ENCODE peak calls at places on chromosomes 16 and 17, in four cellular contexts. X, P, A and Z are unnamed samples.

GRCh38 chr16:62548095-62548494 is 511.9 kb upstream of the CDH8 start:
- DNase-seq in X (no peak), P (no peak), A (no peak), Z (peak)

GRCh38 chr16:31352344-31353115 is 2.4 kb upstream of the ITGAX start:
- DNase-seq in X (no peak), P (no peak), A (no peak), Z (no peak)

GRCh38 chr16:22216191-22216831 is 10.2 kb downstream of the EEF2K start:
- DNase-seq in X (peak), P (peak), A (no peak), Z (no peak)

GRCh38 chr17:69870751-69871199 is 204.2 kb upstream of the KCNJ16 start:
- DNase-seq in X (peak), P (peak), A (no peak), Z (peak)

GRCh38 chr16:55091213-55091870 is 160.7 kb downstream of the IRX5 start:
- DNase-seq in X (no peak), P (no peak), A (no peak), Z (no peak)

GRCh38 chr17:79577485-79578187 is 33.2 kb downstream of the RBFOX3 start:
- DNase-seq in X (no peak), P (no peak), A (no peak), Z (no peak)

GRCh38 chr16:52526429-52526828 is 20.5 kb downstream of the TOX3 start:
- DNase-seq in X (no peak), P (no peak), A (no peak), Z (peak)

GRCh38 chr16:86476956-86477530 is 33.3 kb upstream of the FOXF1 start:
- DNase-seq in X (no peak), P (no peak), A (no peak), Z (no peak)

GRCh38 chr17:73309727-73310555 is 1.9 kb downstream of the CDC42EP4 start:
- DNase-seq in X (no peak), P (peak), A (peak), Z (no peak)

GRCh38 chr16:20259549-20259948 is 67.8 kb downstream of the GP2 start:
- DNase-seq in X (no peak), P (no peak), A (no peak), Z (no peak)

GRCh38 chr17:56110463-56111138 is 42.7 kb upstream of the ANKFN1 start:
- DNase-seq in X (no peak), P (no peak), A (no peak), Z (no peak)

GRCh38 chr16:75267631-75268264 is 16.3 kb upstream of the BCAR1 start:
- DNase-seq in X (peak), P (peak), A (no peak), Z (peak)

GRCh38 chr16:86618431-86619262 is 40.3 kb downstream of the FOXL1 start:
- DNase-seq in X (peak), P (peak), A (no peak), Z (no peak)

GRCh38 chr17:61926831-61927210 is 961 bp downstream of the INTS2 start:
- DNase-seq in X (peak), P (peak), A (no peak), Z (no peak)
- H4K8ac ChIP-seq in X (peak), P (peak), A (no peak), Z (no peak)

DNA sequence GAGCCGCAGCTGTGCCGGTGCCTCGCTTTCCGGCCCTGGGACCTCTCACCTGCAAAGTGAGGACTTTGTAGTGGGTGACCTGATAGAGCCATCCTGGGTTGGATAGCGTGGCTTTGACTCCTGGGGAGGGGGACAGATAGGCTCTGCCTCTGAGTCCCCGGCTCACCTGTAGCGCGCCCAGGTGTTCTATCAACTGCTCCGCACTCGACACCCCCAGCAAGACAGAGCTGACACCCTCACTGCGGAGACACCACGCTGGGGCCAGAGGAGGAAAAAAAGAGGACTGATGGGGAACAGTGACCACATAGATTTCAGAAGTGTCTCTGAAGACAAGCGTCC is 6.4 kb downstream of the KCNAB3 start:
- DNase-seq in X (no peak), P (no peak), A (no peak), Z (no peak)
- H4K8ac ChIP-seq in X (peak), P (peak), A (peak), Z (no peak)

DNA sequence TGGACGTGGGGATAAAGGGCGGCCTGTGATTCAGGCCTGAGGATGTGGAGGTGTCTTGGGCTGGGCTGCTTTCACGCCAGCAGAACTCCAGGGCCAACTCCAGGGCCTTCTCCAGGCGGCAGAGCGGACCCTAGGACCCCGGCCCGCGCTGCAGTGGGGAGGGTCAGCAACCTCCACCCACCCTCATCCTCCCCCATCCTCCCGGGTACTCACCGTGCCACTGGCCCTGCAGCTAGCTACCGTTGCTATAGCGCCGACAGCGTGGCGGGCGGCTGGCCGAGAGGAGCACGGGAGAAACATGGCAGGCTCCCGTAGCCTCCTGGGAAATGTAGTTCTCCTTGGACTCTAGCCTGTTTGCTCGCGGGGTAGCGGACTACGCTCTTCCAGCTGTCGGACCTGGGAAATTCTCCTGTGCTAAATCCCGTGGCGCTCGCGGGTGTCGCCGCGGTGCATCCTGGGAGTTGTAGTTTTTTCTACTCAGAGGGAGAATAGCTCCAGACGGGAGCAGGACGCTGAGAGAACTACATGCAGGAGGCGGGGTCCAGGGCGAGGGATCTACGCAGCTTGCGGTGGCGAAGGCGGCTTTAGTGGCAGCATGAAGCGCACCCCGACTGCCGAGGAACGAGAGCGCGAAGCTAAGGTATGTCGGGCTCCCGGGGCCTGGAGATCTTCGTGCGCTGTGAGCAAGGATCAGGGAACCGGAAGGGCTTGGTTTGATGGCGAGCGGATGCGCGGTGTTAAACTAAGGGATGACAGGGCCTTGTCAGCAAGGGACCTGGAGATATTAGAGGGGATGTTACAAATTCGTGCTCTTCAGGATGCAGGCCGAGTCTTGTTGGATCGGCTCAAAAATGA is at the start of the genes FTO and RPGRIP1L:
- DNase-seq in X (peak), P (peak), A (peak), Z (peak)
- H4K8ac ChIP-seq in X (peak), P (peak), A (no peak), Z (no peak)

DNA sequence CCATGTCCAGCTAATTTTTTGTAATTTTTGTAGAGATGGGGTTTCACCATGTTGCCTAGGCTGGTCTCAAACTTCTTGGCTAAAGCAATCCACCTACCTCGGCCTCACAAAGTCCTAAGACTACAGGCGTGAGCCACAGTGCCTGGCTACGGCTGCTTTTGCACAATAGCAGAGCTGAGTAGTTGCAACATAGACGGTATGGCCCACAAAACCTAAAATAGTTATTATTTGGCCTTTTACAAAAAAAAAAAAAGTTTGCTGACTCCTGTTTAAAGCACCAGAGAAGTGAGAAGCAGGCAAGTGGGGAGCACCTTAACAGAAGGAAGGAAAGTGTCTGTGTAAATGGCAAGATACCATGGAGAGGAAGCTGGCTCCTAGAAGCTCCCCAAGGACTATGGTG is 5.3 kb upstream of the HSF5 start:
- DNase-seq in X (no peak), P (no peak), A (peak), Z (no peak)
- H4K8ac ChIP-seq in X (no peak), P (no peak), A (no peak), Z (no peak)

DNA sequence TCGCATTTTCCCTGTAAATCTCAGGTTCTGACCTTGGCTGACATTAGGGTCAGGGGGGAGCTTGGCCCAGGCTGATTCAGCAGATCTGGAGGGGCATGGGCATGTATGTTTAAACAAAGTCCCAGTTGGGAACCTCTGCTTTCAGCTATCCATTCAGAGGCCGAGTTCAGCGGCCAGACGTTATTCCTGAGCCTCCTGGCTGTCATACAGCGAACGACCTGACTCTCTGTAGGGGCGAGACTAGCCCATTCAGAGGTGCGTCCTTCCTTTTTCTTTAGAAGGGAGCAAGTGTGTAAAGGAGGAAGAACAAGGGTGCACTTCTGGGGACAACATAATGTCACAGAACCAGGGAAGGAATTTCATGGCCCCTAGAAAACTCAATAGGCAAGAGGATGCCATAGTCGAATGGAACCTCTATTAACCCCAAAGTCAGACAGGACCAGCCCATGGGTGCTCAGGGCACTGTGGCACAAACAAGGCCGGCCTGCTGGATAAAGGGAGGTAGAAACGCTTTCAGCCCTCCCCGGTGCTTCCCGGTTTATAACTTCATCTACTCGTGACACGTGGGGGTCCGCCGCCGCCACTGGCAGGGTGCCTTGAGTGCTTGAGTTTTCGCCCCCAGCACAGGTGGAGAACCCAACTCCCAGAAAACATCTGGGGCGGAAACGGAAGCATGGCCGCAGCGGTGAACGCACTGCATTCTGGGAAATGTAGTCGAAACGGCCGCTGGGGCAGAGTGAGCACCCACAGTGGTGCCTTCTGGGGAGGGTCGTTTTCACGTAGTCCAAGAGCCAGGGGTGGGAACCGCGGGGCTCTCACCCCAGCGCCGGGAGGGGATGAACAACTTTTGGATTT is 33.2 kb upstream of the PLCG2 start:
- DNase-seq in X (peak), P (peak), A (peak), Z (peak)
- H4K8ac ChIP-seq in X (peak), P (peak), A (peak), Z (no peak)

GRCh38 chr16:1906052-1906845 is 12.0 kb downstream of the HS3ST6 start:
- DNase-seq in X (no peak), P (no peak), A (no peak), Z (no peak)

GRCh38 chr16:1906846-1907165 is 11.4 kb downstream of the HS3ST6 start:
- DNase-seq in X (no peak), P (no peak), A (no peak), Z (no peak)

GRCh38 chr16:1903220-1903574 is 15.0 kb downstream of the HS3ST6 start:
- DNase-seq in X (no peak), P (no peak), A (no peak), Z (no peak)

GRCh38 chr16:1902547-1903219 is 15.5 kb downstream of the HS3ST6 start:
- DNase-seq in X (no peak), P (no peak), A (no peak), Z (no peak)

DNA sequence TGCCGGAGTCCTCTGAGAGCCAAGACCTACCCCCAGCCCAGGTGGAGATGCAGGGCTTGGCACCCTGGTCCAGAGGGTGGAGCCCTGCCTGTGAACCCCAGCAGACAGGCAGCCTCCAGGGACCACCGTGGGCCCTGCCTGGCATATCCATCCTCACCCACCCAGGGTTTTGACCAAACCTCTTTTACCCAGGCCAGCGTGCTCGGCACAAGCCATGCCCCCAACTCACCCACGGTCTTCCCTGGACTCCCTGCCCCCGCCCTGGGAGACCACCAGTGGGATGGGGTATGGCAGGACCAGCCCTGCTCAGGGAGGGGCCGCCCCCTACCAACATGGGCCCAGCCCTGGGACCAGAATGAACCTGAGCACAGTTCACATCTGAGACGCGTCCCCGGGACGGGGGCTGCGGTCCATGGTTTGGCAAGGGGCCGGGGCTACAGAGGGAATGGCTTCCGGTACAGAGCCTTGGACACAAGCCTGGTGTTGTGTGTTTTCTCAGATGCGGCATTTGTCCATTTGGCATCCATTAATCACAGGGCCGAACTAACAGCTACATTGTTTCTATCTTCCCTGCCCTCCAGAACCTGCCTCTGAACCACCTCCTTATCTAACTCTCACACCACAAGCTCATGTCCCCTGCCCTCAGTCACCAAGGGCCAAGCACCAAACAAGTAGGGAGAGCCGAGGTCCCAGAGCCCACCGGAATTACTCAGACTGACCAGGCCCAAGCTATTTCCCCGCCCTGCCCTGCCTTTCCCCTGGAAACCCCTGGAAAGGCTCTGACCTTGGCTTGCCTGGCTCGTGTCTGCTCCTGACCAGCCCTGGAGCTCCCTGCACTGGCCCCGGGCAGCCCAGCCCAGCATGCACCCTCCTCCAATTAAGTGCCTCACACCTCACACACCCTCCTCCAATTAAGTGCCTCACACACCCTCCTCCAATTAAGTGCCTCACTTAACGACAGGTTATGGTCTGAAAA is 14.1 kb downstream of the HS3ST6 start:
- DNase-seq in X (no peak), P (no peak), A (no peak), Z (no peak)
- H4K8ac ChIP-seq in X (no peak), P (peak), A (no peak), Z (no peak)

DNA sequence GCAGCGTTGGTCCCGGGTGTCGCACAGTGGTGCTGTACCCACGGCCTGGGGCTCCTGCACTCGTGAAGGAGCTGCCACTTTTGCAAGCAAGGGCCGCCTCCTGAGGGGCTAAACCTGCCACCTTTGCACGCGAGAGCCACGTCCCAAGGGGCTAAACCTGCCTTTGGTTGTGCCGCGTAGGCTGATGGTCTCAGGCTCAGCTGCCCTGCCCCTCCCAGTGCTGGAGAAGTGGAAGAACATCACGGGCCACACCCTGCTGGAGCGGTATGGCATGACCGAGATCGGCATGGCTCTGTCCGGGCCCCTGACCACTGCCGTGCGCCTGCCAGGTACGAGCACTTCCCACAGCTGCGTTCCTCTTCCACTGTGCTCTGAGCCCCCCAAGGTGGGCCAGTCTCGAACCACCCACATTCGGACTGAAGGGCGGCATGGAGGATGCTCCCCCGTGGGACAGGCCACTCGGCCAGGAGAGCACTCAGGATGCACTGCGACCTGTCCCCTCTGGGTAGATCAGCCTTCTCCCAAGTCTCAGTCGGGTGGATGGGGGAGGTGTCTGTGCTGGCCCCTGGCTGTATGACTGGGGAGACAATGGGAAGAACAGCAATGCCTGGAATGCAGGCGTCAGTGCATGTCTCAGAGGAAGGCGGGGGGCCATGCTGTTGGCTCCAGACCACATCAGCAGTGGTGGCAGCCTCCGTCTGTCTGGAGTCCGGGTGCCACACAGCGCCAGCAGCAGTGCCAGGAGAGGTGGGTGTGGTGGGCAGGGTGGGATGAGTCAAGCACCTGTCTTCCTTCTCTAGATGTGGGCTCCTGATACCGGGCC is 20.7 kb downstream of the ACSF3 start:
- DNase-seq in X (no peak), P (no peak), A (no peak), Z (peak)
- H4K8ac ChIP-seq in X (no peak), P (no peak), A (peak), Z (no peak)

DNA sequence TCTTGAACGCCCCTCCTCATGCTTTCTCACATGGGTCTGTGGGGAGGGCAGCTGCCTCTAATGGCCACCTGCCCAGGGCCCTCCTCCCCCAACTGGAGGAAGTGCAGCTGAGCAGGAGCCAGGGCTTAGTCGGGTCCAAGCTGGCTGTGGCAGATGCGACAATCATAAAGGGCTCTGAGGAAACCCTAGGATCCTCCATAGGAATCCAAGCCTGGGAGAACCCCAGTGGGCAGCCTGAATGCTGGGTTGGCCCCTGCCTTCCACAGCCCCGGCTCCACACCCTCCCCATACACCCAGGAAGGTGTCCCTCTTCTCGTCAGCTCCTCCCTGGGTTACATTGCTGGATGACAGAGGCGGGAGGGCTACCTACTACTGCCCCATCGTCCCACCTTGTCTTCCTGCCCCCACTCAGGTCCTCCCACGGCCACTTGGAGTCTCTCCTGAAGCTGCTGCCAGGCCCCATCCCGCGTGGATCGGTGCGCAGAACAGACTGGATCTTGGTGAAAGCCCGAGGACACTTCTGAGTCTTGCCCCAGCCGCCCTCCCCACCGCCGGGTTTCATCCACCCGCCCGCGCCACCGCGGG is 15.6 kb upstream of the CBFB start:
- DNase-seq in X (no peak), P (no peak), A (no peak), Z (no peak)
- H4K8ac ChIP-seq in X (no peak), P (peak), A (peak), Z (no peak)